ENCODE peak calls at places on chromosomes 6 and 20, in eight cellular contexts. B, W, R, Y, X, S, F and E are unnamed samples.

GRCh38 chr6:44664716-44665115 is 277.2 kb downstream of the CDC5L start:
- DNase-seq in X (no peak), B (no peak), S (no peak), Y (no peak), F (no peak), R (no peak), W (peak; percentile 62), E (no peak)

GRCh38 chr6:94668896-94669295 is 908.4 kb upstream of the MANEA start:
- DNase-seq in Y (no peak), X (no peak), S (no peak), R (no peak), W (no peak), F (no peak), B (no peak), E (no peak)

GRCh38 chr6:73491371-73491770 is 29.5 kb downstream of the EEF1A1 start:
- DNase-seq in F (no peak), B (no peak), R (no peak), W (peak; percentile 29), X (no peak), S (no peak), Y (no peak), E (no peak)

GRCh38 chr20:49964964-49965780 is 17.6 kb upstream of the SNAI1 start:
- DNase-seq in B (no peak), Y (no peak), S (peak; percentile 49), F (peak; percentile 75), X (no peak), W (peak; percentile 69), R (peak; percentile 40), E (peak; percentile 52)

GRCh38 chr6:157223021-157223430 is 100.3 kb downstream of the TMEM242 start:
- DNase-seq in R (peak; percentile 62), Y (no peak), B (no peak), X (no peak), F (no peak), S (no peak), W (no peak), E (no peak)

GRCh38 chr6:36301085-36301658 is 31.3 kb downstream of the PNPLA1 start:
- DNase-seq in R (no peak), F (no peak), S (no peak), W (no peak), Y (no peak), X (no peak), B (no peak), E (no peak)

GRCh38 chr6:13409991-13410390 is 77.4 kb downstream of the GFOD1 start:
- DNase-seq in S (no peak), R (no peak), F (no peak), B (no peak), X (no peak), W (peak; percentile 40), Y (no peak), E (no peak)

GRCh38 chr20:62047666-62048345 is 17.9 kb downstream of the TAF4 start:
- DNase-seq in Y (no peak), F (no peak), R (no peak), W (no peak), B (no peak), X (no peak), S (no peak), E (no peak)

GRCh38 chr20:58308680-58309527 is 611 bp upstream of the RAB22A start:
- DNase-seq in S (peak; percentile 55), X (no peak), F (peak; percentile 21), B (no peak), Y (no peak), W (peak; percentile 69), R (peak; percentile 80), E (peak; percentile 74)

GRCh38 chr6:91505199-91505598 is 918.3 kb upstream of the MAP3K7 start:
- DNase-seq in R (no peak), S (no peak), Y (no peak), W (no peak), X (no peak), B (no peak), F (no peak), E (no peak)

GRCh38 chr6:158909938-158910337 is 90.1 kb downstream of the RSPH3 start:
- DNase-seq in B (no peak), Y (no peak), S (no peak), W (no peak), F (no peak), R (no peak), X (peak; percentile 25), E (no peak)

GRCh38 chr6:168408504-168409136 is 32.4 kb upstream of the SMOC2 start:
- DNase-seq in X (no peak), F (no peak), B (no peak), S (peak; percentile 5), W (no peak), R (no peak), Y (no peak), E (no peak)

GRCh38 chr6:33954453-33954852 is 150.7 kb upstream of the MLN start:
- DNase-seq in W (no peak), Y (no peak), X (no peak), B (no peak), S (no peak), F (no peak), R (no peak), E (no peak)

GRCh38 chr20:41260734-41261220 is 56.8 kb downstream of the ZHX3 start:
- DNase-seq in X (no peak), W (no peak), Y (no peak), B (no peak), F (no peak), R (no peak), S (no peak), E (no peak)